ENCODE peak calls at places on chromosomes 1 and 21, in five cellular contexts. L is naive thymus-derived CD4-positive, alpha-beta T cell; S is hippocampal formation; P is Karpas-422; V is ELF-1. U is an unnamed sample.

GRCh38 chr1:33350611-33351280 is 29.8 kb upstream of the A3GALT2 start:
- DNase-seq in P (no peak), S (no peak), V (no peak), L (no peak), U (no peak)

GRCh38 chr1:29397981-29398380 is 161.7 kb downstream of the PTPRU start:
- DNase-seq in S (no peak), P (no peak), V (no peak), L (no peak), U (no peak)

GRCh38 chr1:81446006-81446669 is 354.6 kb upstream of the ADGRL2 start:
- DNase-seq in P (no peak), V (no peak), S (no peak), L (no peak), U (no peak)

GRCh38 chr1:45326627-45327591 is at the start of gene HPDL:
- DNase-seq in P (no peak), S (peak; percentile 67), L (peak; percentile 32), V (peak; percentile 95), U (peak; percentile 95)

GRCh38 chr1:167492509-167492910 is 25.8 kb downstream of the CD247 start:
- DNase-seq in P (no peak), L (peak; percentile 74), V (no peak), S (no peak), U (no peak)

GRCh38 chr1:8427986-8428385 is 110.1 kb downstream of the SLC45A1 start:
- DNase-seq in P (peak; percentile 70), S (no peak), V (no peak), L (no peak), U (no peak)

GRCh38 chr1:218324226-218324580 is 20.9 kb upstream of the TGFB2 start:
- DNase-seq in L (no peak), S (no peak), P (no peak), V (no peak), U (no peak)

GRCh38 chr1:53799141-53799540 is 39.0 kb downstream of the NDC1 start:
- DNase-seq in V (no peak), P (no peak), S (no peak), L (no peak), U (no peak)

GRCh38 chr1:179137623-179138235 is 55.9 kb downstream of the TOR3A start:
- DNase-seq in L (no peak), V (no peak), S (no peak), P (no peak), U (no peak)

GRCh38 chr1:116842654-116843053 is 67.1 kb upstream of the PTGFRN start:
- DNase-seq in L (no peak), P (peak; percentile 16), S (no peak), V (no peak), U (peak; percentile 37)

GRCh38 chr1:36115200-36115669 is 9.8 kb downstream of the COL8A2 start:
- DNase-seq in S (no peak), V (peak; percentile 56), P (no peak), L (no peak), U (no peak)

GRCh38 chr1:203590559-203590958 is 36.1 kb upstream of the ATP2B4 start:
- DNase-seq in L (no peak), V (peak; percentile 92), S (no peak), P (no peak), U (no peak)

GRCh38 chr21:44407493-44407892 is 47.8 kb upstream of the LRRC3 start:
- DNase-seq in L (peak; percentile 24), P (no peak), V (no peak), S (no peak), U (no peak)

GRCh38 chr21:45137612-45137937 is 63.2 kb downstream of the ADARB1 start:
- DNase-seq in S (no peak), P (no peak), V (no peak), L (no peak), U (no peak)

GRCh38 chr1:160354388-160354985 is 11.3 kb downstream of the NCSTN start:
- DNase-seq in V (peak; percentile 53), P (peak; percentile 69), S (no peak), L (peak; percentile 23), U (peak; percentile 73)

GRCh38 chr1:154669464-154670282 is 61.7 kb upstream of the ADAR start:
- DNase-seq in V (peak; percentile 86), S (peak; percentile 63), P (peak; percentile 93), L (peak; percentile 81), U (peak; percentile 90)

GRCh38 chr1:30609336-30610280 is 113.8 kb downstream of the MATN1 start:
- DNase-seq in S (no peak), V (no peak), P (no peak), L (no peak), U (no peak)

GRCh38 chr1:88462481-88463261 is 221.4 kb upstream of the PKN2 start:
- DNase-seq in V (peak; percentile 54), L (no peak), S (peak; percentile 72), P (no peak), U (peak; percentile 80)